ENCODE peak calls at places on chromosomes 16 and 17, in ten cellular contexts. C is PC-3; F is uterus; X is T-helper 2 cell treated with Interferon-gamma antibody and Interleukin-4, amounts not matched to agents 5 μg/mL and 100 μg/mL, for 36 hours; D is left kidney; U is SHP77 treated with DMSO at 0.1 percent for 48 hours; W is H7; E is AG20443; N is LoVo; J is ureter. A is an unnamed sample.
A peak's percentile ranks its signal among the peaks of the same experiment; 100 is the strongest.

GRCh38 chr17:61806081-61806828 is 57.1 kb downstream of the BRIP1 start:
- DNase-seq in C (no peak), F (no peak), X (no peak), D (no peak), U (no peak), W (no peak), E (no peak), N (no peak), J (no peak), A (no peak)

GRCh38 chr16:3594316-3595109 is 16.9 kb downstream of the SLX4 start:
- DNase-seq in C (no peak), F (no peak), X (no peak), D (no peak), U (no peak), W (peak; percentile 47), E (peak; percentile 11), N (no peak), J (no peak), A (no peak)

GRCh38 chr16:23248261-23249194 is 53.6 kb upstream of the SCNN1B start:
- DNase-seq in C (no peak), F (no peak), X (no peak), D (no peak), U (no peak), W (no peak), E (peak; percentile 34), N (no peak), J (no peak), A (no peak)

GRCh38 chr17:30514895-30515596 is 37.8 kb downstream of the GOSR1 start:
- DNase-seq in C (no peak), F (no peak), X (no peak), D (no peak), U (no peak), W (no peak), E (no peak), N (no peak), J (no peak), A (no peak)

GRCh38 chr16:75420987-75421819 is 12.1 kb downstream of the CFDP1 start:
- DNase-seq in C (no peak), F (peak; percentile 77), X (no peak), D (peak; percentile 86), U (no peak), W (peak; percentile 72), E (peak; percentile 50), N (no peak), J (peak; percentile 73), A (peak; percentile 64)

GRCh38 chr17:47717845-47718621 is 15.0 kb upstream of the TBX21 start:
- DNase-seq in C (peak; percentile 25), F (no peak), X (no peak), D (peak; percentile 39), U (no peak), W (no peak), E (no peak), N (no peak), J (no peak), A (peak; percentile 38)

GRCh38 chr17:69581061-69581955 is 166.8 kb downstream of the MAP2K6 start:
- DNase-seq in C (no peak), F (no peak), X (peak; percentile 17), D (peak; percentile 38), U (no peak), W (no peak), E (no peak), N (no peak), J (no peak), A (no peak)

GRCh38 chr17:36939059-36939943 is 2.0 kb downstream of the LHX1 start:
- DNase-seq in C (no peak), F (no peak), X (no peak), D (peak; percentile 32), U (no peak), W (peak; percentile 67), E (no peak), N (no peak), J (no peak), A (no peak)

GRCh38 chr16:87816507-87817100 is 50.8 kb upstream of the KLHDC4 start:
- DNase-seq in C (no peak), F (no peak), X (no peak), D (no peak), U (no peak), W (no peak), E (no peak), N (no peak), J (no peak), A (no peak)

GRCh38 chr16:15777533-15778203 is 79.2 kb downstream of the MYH11 start:
- DNase-seq in C (peak; percentile 66), F (no peak), X (no peak), D (peak; percentile 62), U (peak; percentile 3), W (peak; percentile 81), E (peak; percentile 39), N (peak; percentile 26), J (no peak), A (peak; percentile 39)

GRCh38 chr17:2899911-2900310 is 103.7 kb downstream of the RAP1GAP2 start:
- DNase-seq in C (no peak), F (no peak), X (no peak), D (peak; percentile 85), U (no peak), W (peak; percentile 43), E (no peak), N (peak; percentile 34), J (no peak), A (no peak)

GRCh38 chr17:63646492-63646815 is 24.2 kb downstream of the MAP3K3 start:
- DNase-seq in C (no peak), F (no peak), X (no peak), D (no peak), U (no peak), W (no peak), E (no peak), N (no peak), J (no peak), A (no peak)

GRCh38 chr17:63578769-63579111 is 22.0 kb upstream of the TACO1 start:
- DNase-seq in C (no peak), F (no peak), X (no peak), D (no peak), U (no peak), W (no peak), E (no peak), N (no peak), J (no peak), A (no peak)